ENCODE peak calls at places on chromosomes 2 and 18, in four cellular contexts. Q, F, M and X are unnamed samples.

GRCh38 chr18:55407191-55407590 is 180.8 kb downstream of the TCF4 start:
- DNase-seq in F (no peak), M (no peak), Q (no peak), X (no peak)

GRCh38 chr2:230896346-230897115 is 28.5 kb downstream of the GPR55 start:
- DNase-seq in F (no peak), Q (no peak), M (no peak), X (no peak)

GRCh38 chr2:200127852-200128251 is 172.5 kb downstream of the MAIP1 start:
- DNase-seq in Q (no peak), M (no peak), F (no peak), X (no peak)

GRCh38 chr2:134206029-134206428 is 47.8 kb upstream of the MGAT5 start:
- DNase-seq in F (no peak), M (no peak), Q (no peak), X (no peak)

GRCh38 chr2:111990375-111990774 is 64.7 kb upstream of the TMEM87B start:
- DNase-seq in Q (no peak), F (no peak), M (no peak), X (no peak)

GRCh38 chr2:241989074-241989473 is 119.5 kb downstream of the RTP5 start:
- DNase-seq in M (no peak), Q (no peak), F (no peak), X (no peak)

GRCh38 chr2:176081993-176082884 is 1.5 kb downstream of the EVX2 start:
- DNase-seq in Q (peak; percentile 60), M (no peak), F (no peak), X (peak; percentile 76)

GRCh38 chr2:20868377-20868776 is 45.5 kb upstream of the LDAH start:
- DNase-seq in Q (no peak), M (peak; percentile 70), F (no peak), X (no peak)

GRCh38 chr2:122515731-122516130 is 760.3 kb downstream of the TSN start:
- DNase-seq in M (no peak), F (no peak), Q (no peak), X (no peak)

GRCh38 chr2:60989256-60989655 is 28.3 kb upstream of the PEX13 start:
- DNase-seq in F (no peak), Q (no peak), M (no peak), X (no peak)

GRCh38 chr2:168369087-168369486 is 87.0 kb upstream of the CERS6 start:
- DNase-seq in F (no peak), M (no peak), Q (no peak), X (no peak)

GRCh38 chr18:28459587-28459986 is 282.7 kb upstream of the CDH2 start:
- DNase-seq in Q (no peak), F (no peak), M (no peak), X (no peak)

GRCh38 chr2:199973703-199974102 is 18.3 kb downstream of the MAIP1 start:
- DNase-seq in Q (no peak), F (no peak), M (no peak), X (no peak)

GRCh38 chr2:39179974-39180960 is 59.4 kb upstream of the SOS1 start:
- DNase-seq in M (no peak), Q (no peak), F (no peak), X (no peak)

GRCh38 chr2:164523726-164524125 is 97.6 kb downstream of the GRB14 start:
- DNase-seq in Q (no peak), M (no peak), F (no peak), X (no peak)

GRCh38 chr2:1784087-1784486 is 39.8 kb upstream of the PXDN start:
- DNase-seq in Q (no peak), M (no peak), F (no peak), X (no peak)

GRCh38 chr18:46756559-46757201 is at the start of gene ST8SIA5:
- DNase-seq in Q (peak; percentile 63), M (peak; percentile 76), F (no peak), X (no peak)

GRCh38 chr2:195212586-195212985 is 444.4 kb upstream of the SLC39A10 start:
- DNase-seq in Q (no peak), M (no peak), F (no peak), X (no peak)

GRCh38 chr2:232013701-232014353 is 52.3 kb downstream of the DIS3L2 start:
- DNase-seq in F (no peak), M (peak; percentile 23), Q (no peak), X (no peak)

GRCh38 chr2:18345848-18346247 is 214.6 kb downstream of the RDH14 start:
- DNase-seq in Q (no peak), M (no peak), F (no peak), X (no peak)

GRCh38 chr2:241563981-241564595 is 5.5 kb downstream of the BOK start:
- DNase-seq in F (no peak), M (no peak), Q (no peak), X (no peak)

GRCh38 chr18:58416704-58417683 is 211.9 kb downstream of the ALPK2 start:
- DNase-seq in F (no peak), Q (no peak), M (no peak), X (no peak)

GRCh38 chr2:9114457-9114856 is 92.2 kb upstream of the ASAP2 start:
- DNase-seq in M (no peak), F (no peak), Q (no peak), X (no peak)

GRCh38 chr2:173496746-173497145 is 142.1 kb downstream of the CDCA7 start:
- DNase-seq in F (no peak), Q (no peak), M (no peak), X (no peak)

GRCh38 chr2:207227062-207227748 is 61.5 kb upstream of the KLF7 start:
- DNase-seq in Q (peak; percentile 33), F (no peak), M (no peak), X (no peak)

GRCh38 chr2:122156101-122156500 is 400.6 kb downstream of the TSN start:
- DNase-seq in F (no peak), Q (no peak), M (no peak), X (no peak)

GRCh38 chr2:223618172-223619035 is 16.2 kb upstream of the SCG2 start:
- DNase-seq in F (no peak), M (no peak), Q (no peak), X (no peak)

GRCh38 chr18:43919565-43919964 is 642.3 kb upstream of the SYT4 start:
- DNase-seq in Q (no peak), F (no peak), M (no peak), X (no peak)

GRCh38 chr18:22914633-22915032 is 18.5 kb upstream of the RBBP8 start:
- DNase-seq in Q (no peak), M (no peak), F (no peak), X (no peak)

GRCh38 chr2:119857742-119858141 is 98.0 kb downstream of the PTPN4 start:
- DNase-seq in F (no peak), Q (no peak), M (no peak), X (no peak)

GRCh38 chr18:27005589-27005988 is 140.1 kb upstream of the AQP4 start:
- DNase-seq in F (no peak), Q (no peak), M (peak; percentile 8), X (no peak)

GRCh38 chr18:27008575-27008974 is 143.1 kb upstream of the AQP4 start:
- DNase-seq in M (no peak), F (no peak), Q (no peak), X (no peak)

GRCh38 chr18:26999797-27000196 is 134.3 kb upstream of the AQP4 start:
- DNase-seq in F (no peak), M (peak; percentile 10), Q (no peak), X (no peak)

GRCh38 chr18:27007880-27008279 is 142.4 kb upstream of the AQP4 start:
- DNase-seq in M (no peak), F (no peak), Q (no peak), X (no peak)

DNA sequence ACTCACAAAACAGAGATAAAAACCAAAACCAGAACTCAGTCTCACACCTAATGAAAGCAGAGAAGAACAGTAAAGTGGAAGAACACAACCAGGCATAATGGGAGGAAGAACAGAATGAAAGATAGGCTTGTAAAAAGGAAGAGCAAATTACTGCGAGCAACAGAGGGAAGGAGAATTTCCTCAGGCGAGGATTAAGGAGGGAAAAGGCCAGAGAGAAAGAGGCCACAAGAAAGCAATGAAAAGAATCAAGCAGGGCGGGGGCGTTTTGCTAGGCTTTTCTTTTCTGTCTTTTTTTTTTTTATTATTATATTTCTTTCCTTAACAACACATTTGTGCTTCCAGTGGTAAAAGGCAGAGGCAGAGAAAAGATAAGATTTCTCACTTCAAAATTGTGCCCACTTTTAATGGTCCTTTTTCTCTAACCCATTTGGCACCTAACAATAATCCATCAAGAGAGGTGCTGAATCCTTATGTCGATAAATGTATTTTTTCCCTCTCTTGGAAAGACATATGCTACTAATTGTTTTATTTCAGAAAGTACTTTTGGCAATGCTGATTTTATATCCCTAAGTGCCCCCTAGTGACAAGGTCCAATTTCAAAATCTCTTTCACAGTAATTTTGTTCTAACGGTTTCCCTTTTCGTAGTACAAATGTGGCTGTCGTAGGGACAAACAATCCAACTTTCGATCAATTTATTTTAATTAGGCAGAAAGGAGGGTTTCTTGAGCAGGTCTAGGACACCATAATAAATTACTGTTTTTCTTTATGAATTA is 138.7 kb upstream of the AQP4 start:
- DNase-seq in M (peak; percentile 7), F (no peak), Q (no peak), X (no peak)
- TF ChIP-seq CTCF in M (peak; percentile 5), F (peak; percentile 15), Q (no peak), X (no peak)

GRCh38 chr2:221482581-221483140 is 89.4 kb downstream of the EPHA4 start:
- DNase-seq in F (no peak), Q (no peak), M (no peak), X (no peak)

GRCh38 chr2:221476195-221476594 is 95.9 kb downstream of the EPHA4 start:
- DNase-seq in M (no peak), Q (no peak), F (no peak), X (no peak)

GRCh38 chr2:221477697-221478096 is 94.4 kb downstream of the EPHA4 start:
- DNase-seq in Q (no peak), F (no peak), M (no peak), X (no peak)

GRCh38 chr2:221480251-221480650 is 91.9 kb downstream of the EPHA4 start:
- DNase-seq in M (no peak), F (no peak), Q (no peak), X (no peak)

GRCh38 chr2:221478106-221478863 is 93.8 kb downstream of the EPHA4 start:
- DNase-seq in F (no peak), M (no peak), Q (no peak), X (no peak)
- TF ChIP-seq CTCF in F (no peak), M (no peak), Q (no peak), X (no peak)

DNA sequence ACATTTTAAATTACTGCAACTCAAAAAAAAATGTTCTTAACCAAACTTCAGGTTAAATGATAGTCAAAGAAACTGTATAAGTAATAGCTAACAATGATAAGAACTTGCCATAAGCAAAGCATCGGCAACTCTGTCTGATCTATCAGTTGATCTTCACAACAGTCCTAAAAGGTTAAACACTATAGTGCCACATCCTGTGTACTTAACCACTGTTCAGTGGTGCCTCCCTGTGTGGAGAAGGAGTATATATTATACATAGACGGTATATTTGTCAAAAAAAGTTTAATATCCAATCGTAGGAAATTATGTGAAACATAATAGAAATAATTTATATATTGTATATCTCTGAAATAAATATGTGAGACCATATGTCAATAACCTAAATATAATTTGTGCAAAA is 13.0 kb downstream of the DTNA start:
- DNase-seq in Q (no peak), F (no peak), M (no peak), X (no peak)
- TF ChIP-seq CTCF in Q (no peak), F (no peak), M (no peak), X (no peak)

GRCh38 chr18:11759456-11759855 is 70.4 kb downstream of the GNAL start:
- DNase-seq in Q (no peak), M (no peak), F (no peak), X (no peak)

GRCh38 chr18:11762429-11762828 is 73.4 kb downstream of the GNAL start:
- DNase-seq in Q (no peak), M (no peak), F (no peak), X (no peak)

GRCh38 chr18:11760498-11761158 is 71.6 kb downstream of the GNAL start:
- DNase-seq in Q (no peak), F (no peak), M (no peak), X (no peak)

GRCh38 chr18:11757084-11757590 is 68.1 kb downstream of the GNAL start:
- DNase-seq in F (no peak), Q (no peak), M (no peak), X (no peak)

GRCh38 chr18:11761553-11761952 is 72.5 kb downstream of the GNAL start:
- DNase-seq in Q (no peak), M (no peak), F (no peak), X (no peak)
- TF ChIP-seq CTCF in Q (no peak), M (no peak), F (no peak), X (no peak)